ENCODE peak calls at places on chromosomes 3 and 15, in seven cellular contexts. D is SK-N-SH, Q is transverse colon, U is stomach, T is breast epithelium, M is HepG2, I is K562. N is an unnamed sample.

GRCh38 chr15:58293622-58294550 is 137.9 kb upstream of the LIPC start:
- DNase-seq in U (no peak), Q (peak), D (no peak), T (no peak), M (no peak), I (no peak), N (no peak)

GRCh38 chr3:172102123-172102882 is 62.9 kb downstream of the FNDC3B start:
- DNase-seq in D (no peak), T (no peak), Q (peak), M (no peak), U (no peak), I (no peak), N (no peak)

GRCh38 chr15:73573572-73573971 is 59.6 kb downstream of the NPTN start:
- DNase-seq in Q (peak), I (no peak), D (no peak), M (no peak), T (no peak), U (no peak), N (no peak)

GRCh38 chr3:99747915-99748314 is 69.7 kb upstream of the CMSS1 start:
- DNase-seq in D (no peak), I (no peak), M (no peak), T (no peak), Q (no peak), U (no peak), N (no peak)

GRCh38 chr15:47194718-47195117 is 522.6 kb upstream of the SEMA6D start:
- DNase-seq in Q (no peak), I (no peak), M (peak), D (peak), T (no peak), U (no peak), N (no peak)

GRCh38 chr15:76360416-76360815 is 23.8 kb downstream of the ISL2 start:
- DNase-seq in Q (no peak), M (no peak), U (no peak), D (no peak), T (no peak), I (no peak), N (no peak)

GRCh38 chr3:170171563-170171962 is 10.0 kb downstream of the PHC3 start:
- DNase-seq in T (no peak), I (no peak), Q (no peak), D (no peak), M (no peak), U (no peak), N (no peak)

GRCh38 chr15:49066374-49066773 is 20.1 kb upstream of the SECISBP2L start:
- DNase-seq in M (no peak), U (no peak), T (no peak), D (no peak), Q (no peak), I (no peak), N (no peak)

GRCh38 chr15:58467121-58467721 is 35.4 kb downstream of the LIPC start:
- DNase-seq in Q (no peak), D (no peak), U (no peak), T (no peak), I (no peak), M (peak), N (no peak)

GRCh38 chr3:127784865-127785710 is 37.2 kb downstream of the MGLL start:
- DNase-seq in M (no peak), D (peak), T (no peak), U (peak), I (no peak), Q (peak), N (no peak)

GRCh38 chr3:159761826-159762225 is 226.8 kb upstream of the IL12A start:
- DNase-seq in D (no peak), U (no peak), Q (no peak), M (no peak), I (no peak), T (no peak), N (no peak)

GRCh38 chr3:138921316-138922292 is 25.3 kb downstream of the FOXL2 start:
- DNase-seq in Q (no peak), M (peak), U (no peak), T (peak), D (no peak), I (no peak), N (no peak)

GRCh38 chr3:60000311-60001105 is 950.7 kb upstream of the CFAP20DC start:
- DNase-seq in D (no peak), I (no peak), Q (no peak), T (no peak), U (no peak), M (no peak), N (no peak)

GRCh38 chr3:71784914-71785593 is at the start of gene PROK2:
- DNase-seq in D (peak), T (no peak), M (no peak), I (no peak), Q (no peak), U (no peak), N (no peak)
- TF ChIP-seq POLR2AphosphoS5 in D (no peak), T (no peak), M (no peak), I (no peak), Q (no peak), U (no peak), N (no peak)

GRCh38 chr3:100975714-100976113 is 17.5 kb downstream of the ABI3BP start:
- DNase-seq in Q (no peak), I (no peak), T (no peak), M (no peak), U (no peak), D (no peak), N (no peak)
- TF ChIP-seq POLR2AphosphoS5 in Q (no peak), I (no peak), T (no peak), M (no peak), U (no peak), D (no peak), N (no peak)

GRCh38 chr15:94083467-94083991 is 147.8 kb upstream of the MCTP2 start:
- DNase-seq in Q (peak), T (no peak), I (no peak), U (no peak), M (no peak), D (no peak), N (no peak)
- TF ChIP-seq POLR2AphosphoS5 in Q (peak), T (no peak), I (no peak), U (peak), M (no peak), D (no peak), N (peak)

GRCh38 chr3:53185761-53186465 is 24.9 kb downstream of the PRKCD start:
- DNase-seq in Q (no peak), D (no peak), U (no peak), I (no peak), M (no peak), T (no peak), N (no peak)
- TF ChIP-seq POLR2AphosphoS5 in Q (no peak), D (no peak), U (no peak), I (no peak), M (no peak), T (no peak), N (no peak)

N was measured in vagina.